ENCODE peak calls at places on chromosomes 2 and 18, in seven cellular contexts. E is mesendoderm, G is IMR-90, L is H9, Q is H1, K is mesenchymal stem cell, J is trophoblast cell. Y is an unnamed sample.

GRCh38 chr2:184793196-184793595 is 194.9 kb downstream of the ZNF804A start:
- DNase-seq in E (no peak), G (peak; percentile 11), L (no peak), Q (no peak), K (peak; percentile 4), J (no peak), Y (no peak)

GRCh38 chr2:61710711-61711110 is 143.1 kb downstream of the FAM161A start:
- DNase-seq in E (no peak), G (no peak), L (no peak), Q (no peak), K (no peak), J (no peak), Y (no peak)

GRCh38 chr2:233674995-233675394 is 3.3 kb downstream of the UGT1A9 start:
- DNase-seq in E (peak; percentile 8), G (no peak), L (no peak), Q (no peak), K (no peak), J (no peak), Y (no peak)

GRCh38 chr2:195810340-195811098 is 153.5 kb downstream of the SLC39A10 start:
- DNase-seq in E (no peak), G (no peak), L (no peak), Q (no peak), K (no peak), J (no peak), Y (no peak)

GRCh38 chr2:230925879-230926765 is 1.1 kb upstream of the GPR55 start:
- DNase-seq in E (peak; percentile 57), G (no peak), L (peak; percentile 46), Q (no peak), K (no peak), J (no peak), Y (no peak)

GRCh38 chr2:233892793-233893192 is 24.4 kb upstream of the TRPM8 start:
- DNase-seq in E (no peak), G (no peak), L (no peak), Q (no peak), K (no peak), J (no peak), Y (no peak)

GRCh38 chr18:50844960-50845359 is 25.1 kb upstream of the MRO start:
- DNase-seq in E (no peak), G (no peak), L (no peak), Q (no peak), K (no peak), J (no peak), Y (no peak)

GRCh38 chr2:152755029-152755428 is 36.6 kb downstream of the ARL6IP6 start:
- DNase-seq in E (peak; percentile 72), G (no peak), L (peak; percentile 70), Q (peak; percentile 34), K (peak; percentile 30), J (peak; percentile 29), Y (no peak)

GRCh38 chr2:25197336-25198208 is 29.2 kb upstream of the POMC start:
- DNase-seq in E (no peak), G (peak; percentile 28), L (no peak), Q (no peak), K (peak; percentile 53), J (no peak), Y (no peak)

GRCh38 chr2:156253765-156254164 is 78.8 kb downstream of the NR4A2 start:
- DNase-seq in E (no peak), G (no peak), L (no peak), Q (no peak), K (no peak), J (no peak), Y (no peak)

GRCh38 chr2:208172125-208172524 is 8.7 kb upstream of the CRYGA start:
- DNase-seq in E (no peak), G (no peak), L (no peak), Q (no peak), K (no peak), J (no peak), Y (no peak)

GRCh38 chr2:121721926-121722325 is 14.7 kb downstream of the NIFK start:
- DNase-seq in E (no peak), G (peak; percentile 92), L (no peak), Q (no peak), K (peak; percentile 83), J (peak; percentile 94), Y (no peak)

GRCh38 chr2:158091647-158092046 is 10.0 kb upstream of the UPP2 start:
- DNase-seq in E (no peak), G (no peak), L (no peak), Q (no peak), K (no peak), J (no peak), Y (no peak)

GRCh38 chr2:133660511-133660910 is 92.2 kb upstream of the NCKAP5 start:
- DNase-seq in E (no peak), G (no peak), L (no peak), Q (no peak), K (no peak), J (no peak), Y (no peak)

GRCh38 chr2:41910126-41910525 is 137.7 kb upstream of the PKDCC start:
- DNase-seq in E (no peak), G (peak; percentile 77), L (no peak), Q (no peak), K (peak; percentile 33), J (no peak), Y (no peak)

DNA sequence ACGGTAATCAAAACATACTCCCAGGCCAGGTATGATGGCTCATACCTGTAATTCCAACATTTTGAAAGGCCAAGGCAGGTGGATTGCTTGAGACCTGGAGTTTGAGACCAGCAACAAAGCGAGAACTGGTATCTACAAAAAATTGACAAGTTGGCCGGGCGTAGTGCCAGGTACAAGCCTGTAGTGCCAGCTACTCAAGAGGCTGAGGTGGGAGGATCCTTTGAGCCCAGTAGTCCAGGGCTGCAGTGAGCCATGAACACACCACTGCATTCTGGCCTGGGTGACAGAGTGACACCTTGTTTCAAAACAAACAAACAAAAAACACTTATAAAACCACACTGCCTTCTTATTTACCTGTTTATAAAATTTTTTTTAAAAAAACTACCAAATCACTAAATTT is 80.8 kb downstream of the GAREM1 start:
- DNase-seq in E (no peak), G (no peak), L (no peak), Q (no peak), K (no peak), J (no peak), Y (no peak)
- H3K23ac ChIP-seq in E (no peak overlapping the region), G (no peak overlapping the region), L (no peak overlapping the region), Q (no peak overlapping the region), K (no peak overlapping the region), J (no peak overlapping the region), Y (no peak overlapping the region)

DNA sequence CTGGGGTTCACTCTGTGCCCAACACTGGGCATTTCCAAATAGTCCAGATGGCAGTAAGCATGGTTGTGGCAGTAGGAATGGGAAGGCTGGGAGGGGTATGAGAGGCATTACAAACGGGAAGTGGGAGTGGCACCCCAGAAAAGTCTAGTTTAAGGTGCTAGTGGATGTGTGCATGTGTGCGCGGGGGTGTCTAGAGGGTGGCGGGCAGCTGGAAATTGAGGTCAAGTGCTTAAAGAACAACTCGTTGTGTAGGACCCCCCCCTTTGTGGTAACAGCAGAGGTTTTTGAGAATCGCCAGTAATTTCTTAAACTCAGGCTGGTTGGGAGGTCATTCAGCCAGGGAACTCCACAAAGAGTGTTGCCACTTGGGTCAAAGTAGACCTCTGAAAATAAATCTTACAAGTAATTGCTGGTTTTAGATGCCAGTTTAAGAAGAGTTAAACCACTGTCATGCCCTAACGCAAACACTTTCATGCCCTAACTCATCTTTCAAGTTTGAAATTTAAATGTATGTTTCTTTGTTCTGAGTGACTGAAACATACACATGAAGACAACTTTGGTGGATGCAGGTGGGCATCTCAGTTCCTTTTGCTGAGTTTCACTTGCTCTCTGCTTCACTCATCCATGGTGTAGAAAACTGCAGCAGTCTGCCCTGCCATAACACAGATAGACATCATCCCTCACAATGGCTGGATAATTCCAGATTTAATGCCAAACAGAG is 70.0 kb downstream of the RHBDD1 start:
- DNase-seq in E (no peak), G (no peak), L (no peak), Q (no peak), K (no peak), J (no peak), Y (no peak)
- H3K18ac ChIP-seq in E (no peak overlapping the region), G (no peak overlapping the region), L (no peak overlapping the region), Q (no peak overlapping the region), K (no peak overlapping the region), J (no peak overlapping the region), Y (no peak overlapping the region)

GRCh38 chr18:78610179-78610578 is 369.4 kb upstream of the SALL3 start:
- DNase-seq in E (no peak), G (no peak), L (peak; percentile 6), Q (no peak), K (no peak), J (no peak), Y (no peak)

GRCh38 chr18:78610646-78611045 is 369.0 kb upstream of the SALL3 start:
- DNase-seq in E (no peak), G (no peak), L (peak; percentile 11), Q (no peak), K (no peak), J (no peak), Y (no peak)

GRCh38 chr18:78611869-78612268 is 367.7 kb upstream of the SALL3 start:
- DNase-seq in E (no peak), G (no peak), L (peak; percentile 4), Q (no peak), K (no peak), J (no peak), Y (no peak)

GRCh38 chr18:78612318-78612717 is 367.3 kb upstream of the SALL3 start:
- DNase-seq in E (no peak), G (no peak), L (peak; percentile 12), Q (no peak), K (no peak), J (no peak), Y (no peak)

DNA sequence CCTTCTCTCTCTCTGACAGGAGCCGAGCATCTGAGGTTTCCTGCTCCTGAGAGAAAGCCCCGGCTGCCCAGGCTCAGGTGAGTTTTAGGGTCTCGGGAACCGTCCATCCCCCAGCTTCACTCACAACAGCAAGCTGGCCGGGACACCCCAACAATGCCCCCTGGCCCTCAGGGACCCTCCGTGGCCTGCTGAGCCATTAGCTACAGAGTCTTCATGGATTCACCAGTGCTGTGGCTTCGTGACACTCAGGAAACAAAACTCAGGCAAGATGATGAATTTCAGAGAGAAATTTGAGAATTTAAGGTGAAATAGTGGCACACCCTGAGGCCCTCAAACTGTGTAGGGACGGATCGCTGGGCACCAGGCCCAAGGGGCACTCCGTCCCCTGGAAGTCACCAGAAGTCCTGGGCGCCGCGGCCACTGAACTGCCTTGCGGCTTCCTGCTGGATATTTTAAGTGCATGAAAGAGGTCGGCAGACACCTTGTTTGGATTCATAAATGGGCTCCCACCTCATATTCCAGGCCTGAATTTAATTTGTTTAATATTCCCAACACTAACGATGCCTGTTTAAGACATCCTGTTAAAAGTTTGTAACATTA is 368.3 kb upstream of the SALL3 start:
- DNase-seq in E (no peak), G (no peak), L (peak; percentile 13), Q (no peak), K (no peak), J (no peak), Y (no peak)
- H3K23ac ChIP-seq in E (no peak overlapping the region), G (no peak overlapping the region), L (no peak overlapping the region), Q (no peak overlapping the region), K (no peak overlapping the region), J (no peak overlapping the region), Y (no peak overlapping the region)

GRCh38 chr18:31302991-31303390 is 15.0 kb upstream of the DSG1 start:
- DNase-seq in E (no peak), G (peak; percentile 8), L (no peak), Q (no peak), K (peak; percentile 6), J (peak; percentile 95), Y (no peak)

GRCh38 chr18:31303771-31304170 is 14.2 kb upstream of the DSG1 start:
- DNase-seq in E (no peak), G (peak; percentile 0), L (no peak), Q (no peak), K (no peak), J (peak; percentile 85), Y (no peak)

GRCh38 chr18:31297248-31297647 is 20.7 kb upstream of the DSG1 start:
- DNase-seq in E (peak; percentile 25), G (no peak), L (no peak), Q (no peak), K (no peak), J (peak; percentile 90), Y (no peak)

GRCh38 chr18:31301201-31301655 is 16.7 kb upstream of the DSG1 start:
- DNase-seq in E (peak; percentile 68), G (peak; percentile 7), L (peak; percentile 28), Q (peak; percentile 3), K (no peak), J (peak; percentile 97), Y (peak; percentile 30)
- H3K18ac ChIP-seq in E (no peak overlapping the region), G (no peak overlapping the region), L (no peak overlapping the region), Q (no peak overlapping the region), K (no peak overlapping the region), J (no peak overlapping the region), Y (peak overlapping the region; percentile 21)